ENCODE peak calls at places on chromosome X, in six cellular contexts. One of them, this sample, is unnamed.

GRCh38 chrX:25015486-25016360 is at the start of gene ARX:
- DNase-seq in H9: peak
- DNase-seq in body of pancreas: peak
- DNase-seq in endothelial cell: peak
- DNase-seq in colonic mucosa: peak
- DNase-seq in endodermal cell: peak
- DNase-seq in this sample: no peak

GRCh38 chrX:66074920-66075879 is 35.3 kb upstream of the VSIG4 start:
- DNase-seq in H9: no peak
- DNase-seq in body of pancreas: peak
- DNase-seq in endothelial cell: no peak
- DNase-seq in colonic mucosa: peak
- DNase-seq in endodermal cell: no peak
- DNase-seq in this sample: no peak

GRCh38 chrX:153934473-153935325 is at the start of gene NAA10:
- DNase-seq in H9: peak
- DNase-seq in body of pancreas: peak
- DNase-seq in endothelial cell: peak
- DNase-seq in colonic mucosa: peak
- DNase-seq in endodermal cell: peak
- DNase-seq in this sample: peak

GRCh38 chrX:135951291-135951690 is 22.5 kb downstream of the MMGT1 start:
- DNase-seq in H9: no peak
- DNase-seq in body of pancreas: no peak
- DNase-seq in endothelial cell: no peak
- DNase-seq in colonic mucosa: no peak
- DNase-seq in endodermal cell: peak
- DNase-seq in this sample: no peak

GRCh38 chrX:114508836-114509235 is 75.0 kb upstream of the HTR2C start:
- DNase-seq in H9: no peak
- DNase-seq in body of pancreas: no peak
- DNase-seq in endothelial cell: no peak
- DNase-seq in colonic mucosa: no peak
- DNase-seq in endodermal cell: no peak
- DNase-seq in this sample: no peak

GRCh38 chrX:96707829-96708228 is 23.2 kb downstream of the DIAPH2 start:
- DNase-seq in H9: no peak
- DNase-seq in body of pancreas: no peak
- DNase-seq in endothelial cell: no peak
- DNase-seq in colonic mucosa: no peak
- DNase-seq in endodermal cell: no peak
- DNase-seq in this sample: no peak

GRCh38 chrX:153669174-153669890 is 4.3 kb downstream of the PNCK start:
- DNase-seq in H9: peak
- DNase-seq in body of pancreas: no peak
- DNase-seq in endothelial cell: peak
- DNase-seq in colonic mucosa: no peak
- DNase-seq in endodermal cell: peak
- DNase-seq in this sample: peak

GRCh38 chrX:136260801-136261200 is 9.6 kb upstream of the MAP7D3 start:
- DNase-seq in H9: no peak
- DNase-seq in body of pancreas: no peak
- DNase-seq in endothelial cell: no peak
- DNase-seq in colonic mucosa: no peak
- DNase-seq in endodermal cell: no peak
- DNase-seq in this sample: no peak

GRCh38 chrX:106392346-106392745 is 219.4 kb upstream of the RADX start:
- DNase-seq in H9: no peak
- DNase-seq in body of pancreas: no peak
- DNase-seq in endothelial cell: no peak
- DNase-seq in colonic mucosa: no peak
- DNase-seq in endodermal cell: no peak
- DNase-seq in this sample: no peak

GRCh38 chrX:107673933-107674479 is 45.7 kb downstream of the PRPS1 start:
- DNase-seq in H9: peak
- DNase-seq in body of pancreas: peak
- DNase-seq in endothelial cell: no peak
- DNase-seq in colonic mucosa: peak
- DNase-seq in endodermal cell: peak
- DNase-seq in this sample: peak

GRCh38 chrX:57286507-57287251 is at the start of gene FAAH2:
- DNase-seq in H9: peak
- DNase-seq in body of pancreas: peak
- DNase-seq in endothelial cell: peak
- DNase-seq in colonic mucosa: peak
- DNase-seq in endodermal cell: peak
- DNase-seq in this sample: peak

GRCh38 chrX:32524385-32524784 is 687.0 kb downstream of the DMD start:
- DNase-seq in H9: no peak
- DNase-seq in body of pancreas: no peak
- DNase-seq in endothelial cell: no peak
- DNase-seq in colonic mucosa: no peak
- DNase-seq in endodermal cell: no peak
- DNase-seq in this sample: no peak

GRCh38 chrX:68835104-68835442 is 6.3 kb downstream of the EFNB1 start:
- DNase-seq in H9: no peak
- DNase-seq in body of pancreas: no peak
- DNase-seq in endothelial cell: no peak
- DNase-seq in colonic mucosa: no peak
- DNase-seq in endodermal cell: no peak
- DNase-seq in this sample: no peak

GRCh38 chrX:7115557-7115956 is 32.0 kb upstream of the STS start:
- DNase-seq in H9: no peak
- DNase-seq in body of pancreas: peak
- DNase-seq in endothelial cell: no peak
- DNase-seq in colonic mucosa: no peak
- DNase-seq in endodermal cell: no peak
- DNase-seq in this sample: no peak

GRCh38 chrX:115311666-115312065 is 22.2 kb downstream of the LUZP4 start:
- DNase-seq in H9: peak
- DNase-seq in body of pancreas: peak
- DNase-seq in endothelial cell: peak
- DNase-seq in colonic mucosa: no peak
- DNase-seq in endodermal cell: peak
- DNase-seq in this sample: no peak

GRCh38 chrX:53013291-53013690 is 35.3 kb upstream of the GPR173 start:
- DNase-seq in H9: no peak
- DNase-seq in body of pancreas: no peak
- DNase-seq in endothelial cell: no peak
- DNase-seq in colonic mucosa: no peak
- DNase-seq in endodermal cell: no peak
- DNase-seq in this sample: no peak

GRCh38 chrX:150239946-150240642 is 123.0 kb upstream of the MAMLD1 start:
- DNase-seq in H9: no peak
- DNase-seq in body of pancreas: no peak
- DNase-seq in endothelial cell: no peak
- DNase-seq in colonic mucosa: no peak
- DNase-seq in endodermal cell: peak
- DNase-seq in this sample: no peak

GRCh38 chrX:79601336-79602131 is 234.4 kb upstream of the ITM2A start:
- DNase-seq in H9: no peak
- DNase-seq in body of pancreas: no peak
- DNase-seq in endothelial cell: no peak
- DNase-seq in colonic mucosa: peak
- DNase-seq in endodermal cell: no peak
- DNase-seq in this sample: no peak
- TF ChIP-seq CTCF in H9: no peak
- TF ChIP-seq CTCF in body of pancreas: no peak
- TF ChIP-seq CTCF in endothelial cell: no peak
- TF ChIP-seq CTCF in colonic mucosa: no peak
- TF ChIP-seq CTCF in endodermal cell: no peak
- TF ChIP-seq CTCF in this sample: no peak

DNA sequence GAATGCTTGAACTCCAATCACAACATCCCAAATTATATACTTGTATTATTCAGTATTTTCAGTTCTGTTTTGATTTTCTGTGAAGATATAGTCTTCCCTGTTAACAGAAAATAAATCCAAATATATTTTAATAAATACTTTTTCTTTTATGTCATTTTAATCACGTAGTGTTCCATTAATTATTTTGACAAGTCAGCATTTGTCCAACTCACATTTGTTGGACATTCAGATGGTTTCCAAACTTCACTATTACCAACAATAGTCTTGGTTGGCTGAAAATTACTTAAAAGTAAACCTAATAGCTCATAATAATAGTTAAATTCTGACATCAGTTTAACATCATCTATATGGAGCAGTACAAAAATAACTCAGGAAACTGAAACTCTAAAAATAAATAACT is 60.7 kb upstream of the SPANXD start:
- DNase-seq in H9: no peak
- DNase-seq in body of pancreas: no peak
- DNase-seq in endothelial cell: no peak
- DNase-seq in colonic mucosa: no peak
- DNase-seq in endodermal cell: no peak
- DNase-seq in this sample: no peak
- TF ChIP-seq CTCF in H9: no peak
- TF ChIP-seq CTCF in body of pancreas: no peak
- TF ChIP-seq CTCF in endothelial cell: no peak
- TF ChIP-seq CTCF in colonic mucosa: no peak
- TF ChIP-seq CTCF in endodermal cell: no peak
- TF ChIP-seq CTCF in this sample: no peak

GRCh38 chrX:48854898-48855297 is 19.5 kb upstream of the PCSK1N start:
- DNase-seq in H9: no peak
- DNase-seq in body of pancreas: no peak
- DNase-seq in endothelial cell: no peak
- DNase-seq in colonic mucosa: no peak
- DNase-seq in endodermal cell: peak
- DNase-seq in this sample: no peak
- TF ChIP-seq CTCF in H9: peak
- TF ChIP-seq CTCF in body of pancreas: no peak
- TF ChIP-seq CTCF in endothelial cell: no peak
- TF ChIP-seq CTCF in colonic mucosa: no peak
- TF ChIP-seq CTCF in endodermal cell: peak
- TF ChIP-seq CTCF in this sample: no peak

GRCh38 chrX:140123446-140123845 is 158.1 kb upstream of the CXorf66 start:
- DNase-seq in H9: peak
- DNase-seq in body of pancreas: no peak
- DNase-seq in endothelial cell: peak
- DNase-seq in colonic mucosa: no peak
- DNase-seq in endodermal cell: peak
- DNase-seq in this sample: no peak
- TF ChIP-seq CTCF in H9: peak
- TF ChIP-seq CTCF in body of pancreas: no peak
- TF ChIP-seq CTCF in endothelial cell: peak
- TF ChIP-seq CTCF in colonic mucosa: no peak
- TF ChIP-seq CTCF in endodermal cell: peak
- TF ChIP-seq CTCF in this sample: no peak

GRCh38 chrX:26649534-26649933 is 433.6 kb downstream of the MAGEB5 start:
- DNase-seq in H9: no peak
- DNase-seq in body of pancreas: no peak
- DNase-seq in endothelial cell: no peak
- DNase-seq in colonic mucosa: no peak
- DNase-seq in endodermal cell: no peak
- DNase-seq in this sample: no peak
- TF ChIP-seq CTCF in H9: peak
- TF ChIP-seq CTCF in body of pancreas: no peak
- TF ChIP-seq CTCF in endothelial cell: peak
- TF ChIP-seq CTCF in colonic mucosa: peak
- TF ChIP-seq CTCF in endodermal cell: peak
- TF ChIP-seq CTCF in this sample: no peak

DNA sequence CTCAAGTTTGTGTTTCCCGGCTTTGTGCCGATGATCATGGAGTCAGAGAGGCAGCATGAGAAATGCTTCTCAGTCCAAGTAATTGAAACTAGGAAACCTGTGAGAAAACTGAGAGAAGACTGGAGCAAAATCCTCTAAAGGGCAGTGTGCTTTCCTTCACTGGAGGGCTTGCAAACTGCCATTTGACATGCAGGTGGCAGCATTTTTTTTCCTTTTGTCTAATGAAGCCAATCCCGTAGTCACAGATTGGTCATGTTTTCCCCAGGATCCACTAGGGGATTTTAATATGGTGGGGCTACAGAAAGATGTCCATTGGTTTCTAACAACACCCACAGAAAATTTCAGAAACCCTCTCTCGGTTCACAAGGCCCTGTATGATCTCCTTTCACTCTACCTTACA is 117.4 kb upstream of the NUDT10 start:
- DNase-seq in H9: no peak
- DNase-seq in body of pancreas: no peak
- DNase-seq in endothelial cell: no peak
- DNase-seq in colonic mucosa: no peak
- DNase-seq in endodermal cell: peak
- DNase-seq in this sample: no peak
- TF ChIP-seq CTCF in H9: peak
- TF ChIP-seq CTCF in body of pancreas: no peak
- TF ChIP-seq CTCF in endothelial cell: no peak
- TF ChIP-seq CTCF in colonic mucosa: no peak
- TF ChIP-seq CTCF in endodermal cell: peak
- TF ChIP-seq CTCF in this sample: no peak

GRCh38 chrX:30489323-30489722 is 88.2 kb downstream of the TASL start:
- DNase-seq in H9: no peak
- DNase-seq in body of pancreas: no peak
- DNase-seq in endothelial cell: no peak
- DNase-seq in colonic mucosa: no peak
- DNase-seq in endodermal cell: peak
- DNase-seq in this sample: no peak

GRCh38 chrX:30493348-30493747 is 84.2 kb downstream of the TASL start:
- DNase-seq in H9: no peak
- DNase-seq in body of pancreas: no peak
- DNase-seq in endothelial cell: no peak
- DNase-seq in colonic mucosa: no peak
- DNase-seq in endodermal cell: no peak
- DNase-seq in this sample: no peak

GRCh38 chrX:30483996-30484395 is 93.6 kb downstream of the TASL start:
- DNase-seq in H9: no peak
- DNase-seq in body of pancreas: no peak
- DNase-seq in endothelial cell: no peak
- DNase-seq in colonic mucosa: no peak
- DNase-seq in endodermal cell: no peak
- DNase-seq in this sample: no peak

DNA sequence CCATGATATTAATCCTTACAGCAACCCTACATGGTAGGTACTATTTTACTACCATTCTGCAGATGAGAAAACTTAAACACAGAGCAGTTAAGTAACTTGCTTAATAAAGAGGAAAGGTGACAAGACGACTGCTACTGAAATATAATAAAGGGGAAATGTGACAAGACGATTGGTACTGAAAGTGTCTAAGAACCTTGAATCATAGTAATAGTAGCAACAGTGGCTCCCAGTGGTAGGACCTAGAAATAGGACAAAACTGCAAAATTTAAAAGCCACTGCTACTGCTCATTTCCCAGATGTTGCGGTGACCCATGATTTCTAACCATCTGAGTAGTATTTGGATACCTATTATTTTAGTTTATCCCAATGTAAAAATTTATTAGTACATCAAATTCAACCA is 89.5 kb downstream of the TASL start:
- DNase-seq in H9: no peak
- DNase-seq in body of pancreas: no peak
- DNase-seq in endothelial cell: no peak
- DNase-seq in colonic mucosa: no peak
- DNase-seq in endodermal cell: no peak
- DNase-seq in this sample: no peak
- TF ChIP-seq CTCF in H9: peak
- TF ChIP-seq CTCF in body of pancreas: no peak
- TF ChIP-seq CTCF in endothelial cell: no peak
- TF ChIP-seq CTCF in colonic mucosa: no peak
- TF ChIP-seq CTCF in endodermal cell: peak
- TF ChIP-seq CTCF in this sample: no peak

GRCh38 chrX:13697976-13698375 is 9.0 kb downstream of the RAB9A start:
- DNase-seq in H9: no peak
- DNase-seq in body of pancreas: no peak
- DNase-seq in endothelial cell: no peak
- DNase-seq in colonic mucosa: no peak
- DNase-seq in endodermal cell: no peak
- DNase-seq in this sample: no peak
- TF ChIP-seq CTCF in H9: no peak
- TF ChIP-seq CTCF in body of pancreas: no peak
- TF ChIP-seq CTCF in endothelial cell: no peak
- TF ChIP-seq CTCF in colonic mucosa: no peak
- TF ChIP-seq CTCF in endodermal cell: no peak
- TF ChIP-seq CTCF in this sample: no peak